ENCODE peak calls at places on chromosomes 12 and 14, in six cellular contexts. P is OCI-M1; H is fibroblast of pulmonary artery; D is stimulated activated CD8-positive, alpha-beta memory T cell treated with anti-CD3 and anti-CD28 coated beads, Interleukin-15, amount 100 ng/mL, for 4 hours; L is mesenteric fat pad; Q is HFF-Myc. A is an unnamed sample.

GRCh38 chr14:104166698-104167097 is 28.3 kb downstream of the KIF26A start:
- DNase-seq in D (no peak), H (no peak), P (no peak), L (no peak), Q (no peak), A (no peak)

GRCh38 chr12:15364221-15365170 is 42.2 kb downstream of the PTPRO start:
- DNase-seq in D (no peak), L (no peak), Q (no peak), P (no peak), H (peak), A (no peak)

GRCh38 chr14:74425525-74426201 is 347 bp downstream of the SYNDIG1L start:
- DNase-seq in H (peak), L (no peak), P (peak), Q (no peak), D (no peak), A (no peak)

GRCh38 chr12:11762723-11763326 is 113.4 kb downstream of the ETV6 start:
- DNase-seq in D (no peak), H (no peak), P (no peak), L (no peak), Q (no peak), A (no peak)

GRCh38 chr12:108255203-108255602 is 83.9 kb downstream of the CMKLR1 start:
- DNase-seq in D (no peak), H (no peak), L (no peak), P (no peak), Q (no peak), A (no peak)

GRCh38 chr14:75268638-75269550 is 9.7 kb upstream of the FOS start:
- DNase-seq in D (no peak), L (no peak), P (peak), Q (no peak), H (no peak), A (no peak)

GRCh38 chr12:131112690-131113290 is 159.1 kb downstream of the ADGRD1 start:
- DNase-seq in P (peak), L (no peak), Q (no peak), H (no peak), D (no peak), A (no peak)

GRCh38 chr12:110641512-110641911 is 27.6 kb downstream of the TCTN1 start:
- DNase-seq in L (no peak), H (peak), Q (no peak), D (no peak), P (peak), A (peak)

GRCh38 chr14:48725001-48725734 is 861.0 kb downstream of the RPS29 start:
- DNase-seq in D (no peak), Q (no peak), L (no peak), P (no peak), H (peak), A (no peak)

GRCh38 chr12:53492188-53492587 is 7.1 kb downstream of the MAP3K12 start:
- DNase-seq in D (no peak), L (peak), H (no peak), P (no peak), Q (no peak), A (no peak)

GRCh38 chr12:86186449-86186848 is 69.7 kb downstream of the MGAT4C start:
- DNase-seq in L (no peak), P (peak), H (no peak), Q (no peak), D (no peak), A (no peak)

GRCh38 chr14:77181603-77182437 is at the start of gene TMEM63C:
- DNase-seq in Q (no peak), L (no peak), D (peak), P (peak), H (no peak), A (peak)

GRCh38 chr14:99862111-99862510 is 68.9 kb downstream of the EML1 start:
- DNase-seq in H (peak), L (no peak), D (no peak), Q (no peak), P (no peak), A (no peak)